ENCODE peak calls at places on chromosomes 13 and 19, in eight cellular contexts. A, P, Q, U, M, C, Y and S are unnamed samples.

GRCh38 chr13:41334810-41335209 is 23.7 kb downstream of the NAA16 start:
- DNase-seq in A (no peak), P (no peak), Q (no peak), U (no peak), M (no peak), C (no peak), Y (no peak), S (no peak)

GRCh38 chr13:43990829-43991228 is 111.1 kb downstream of the LACC1 start:
- DNase-seq in A (no peak), P (no peak), Q (no peak), U (no peak), M (no peak), C (no peak), Y (no peak), S (no peak)

GRCh38 chr19:45547211-45547770 is 37.3 kb downstream of the OPA3 start:
- DNase-seq in A (no peak), P (no peak), Q (no peak), U (no peak), M (no peak), C (no peak), Y (no peak), S (no peak)

GRCh38 chr19:36420961-36421748 is 2.7 kb upstream of the ZFP82 start:
- DNase-seq in A (no peak), P (peak), Q (no peak), U (no peak), M (peak), C (no peak), Y (peak), S (no peak)

GRCh38 chr13:44309771-44310767 is 63.6 kb upstream of the SERP2 start:
- DNase-seq in A (no peak), P (peak), Q (no peak), U (no peak), M (no peak), C (peak), Y (peak), S (no peak)

GRCh38 chr19:7970716-7971448 is 27.4 kb upstream of the TIMM44 start:
- DNase-seq in A (no peak), P (peak), Q (peak), U (no peak), M (no peak), C (no peak), Y (peak), S (no peak)

GRCh38 chr13:44872751-44873150 is 116.5 kb downstream of the NUFIP1 start:
- DNase-seq in A (no peak), P (no peak), Q (no peak), U (no peak), M (no peak), C (no peak), Y (no peak), S (no peak)

GRCh38 chr19:48085077-48085476 is 25.5 kb downstream of the PLA2G4C start:
- DNase-seq in A (no peak), P (no peak), Q (no peak), U (no peak), M (no peak), C (no peak), Y (peak), S (no peak)

GRCh38 chr13:31968473-31968872 is 63.1 kb upstream of the FRY start:
- DNase-seq in A (no peak), P (no peak), Q (no peak), U (no peak), M (no peak), C (no peak), Y (no peak), S (no peak)